ENCODE peak calls at places on chromosomes 2 and 18, in five cellular contexts. One of them, this sample, is unnamed.

GRCh38 chr18:47737198-47737830 is 193.1 kb downstream of the SMAD2 start:
- DNase-seq in AG08396: no peak
- DNase-seq in stimulated activated CD8-positive, alpha-beta memory T cell treated with anti-CD3 and anti-CD28 coated beads, Interleukin-7, amount 100 ng/mL, for 24 hours: no peak
- DNase-seq in activated CD4-positive, alpha-beta T cell treated with anti-CD3 and anti-CD28 coated beads for 4 hours: no peak
- DNase-seq in A549: no peak
- DNase-seq in this sample: no peak

GRCh38 chr18:11392292-11392691 is 217.1 kb upstream of the SLC35G4 start:
- DNase-seq in AG08396: no peak
- DNase-seq in stimulated activated CD8-positive, alpha-beta memory T cell treated with anti-CD3 and anti-CD28 coated beads, Interleukin-7, amount 100 ng/mL, for 24 hours: no peak
- DNase-seq in activated CD4-positive, alpha-beta T cell treated with anti-CD3 and anti-CD28 coated beads for 4 hours: no peak
- DNase-seq in A549: no peak
- DNase-seq in this sample: no peak

GRCh38 chr2:28613181-28613580 is 117.3 kb downstream of the PLB1 start:
- DNase-seq in AG08396: no peak
- DNase-seq in stimulated activated CD8-positive, alpha-beta memory T cell treated with anti-CD3 and anti-CD28 coated beads, Interleukin-7, amount 100 ng/mL, for 24 hours: no peak
- DNase-seq in activated CD4-positive, alpha-beta T cell treated with anti-CD3 and anti-CD28 coated beads for 4 hours: peak
- DNase-seq in A549: no peak
- DNase-seq in this sample: no peak

GRCh38 chr2:72993147-72993546 is 75.8 kb downstream of the EMX1 start:
- DNase-seq in AG08396: peak
- DNase-seq in stimulated activated CD8-positive, alpha-beta memory T cell treated with anti-CD3 and anti-CD28 coated beads, Interleukin-7, amount 100 ng/mL, for 24 hours: no peak
- DNase-seq in activated CD4-positive, alpha-beta T cell treated with anti-CD3 and anti-CD28 coated beads for 4 hours: peak
- DNase-seq in A549: peak
- DNase-seq in this sample: peak

GRCh38 chr18:78621141-78621540 is 358.5 kb upstream of the SALL3 start:
- DNase-seq in AG08396: no peak
- DNase-seq in stimulated activated CD8-positive, alpha-beta memory T cell treated with anti-CD3 and anti-CD28 coated beads, Interleukin-7, amount 100 ng/mL, for 24 hours: no peak
- DNase-seq in activated CD4-positive, alpha-beta T cell treated with anti-CD3 and anti-CD28 coated beads for 4 hours: no peak
- DNase-seq in A549: no peak
- DNase-seq in this sample: no peak

GRCh38 chr2:223459328-223459939 is 142.7 kb downstream of the SCG2 start:
- DNase-seq in AG08396: no peak
- DNase-seq in stimulated activated CD8-positive, alpha-beta memory T cell treated with anti-CD3 and anti-CD28 coated beads, Interleukin-7, amount 100 ng/mL, for 24 hours: no peak
- DNase-seq in activated CD4-positive, alpha-beta T cell treated with anti-CD3 and anti-CD28 coated beads for 4 hours: no peak
- DNase-seq in A549: peak
- DNase-seq in this sample: no peak

GRCh38 chr2:218329826-218330651 is 26.6 kb upstream of the CATIP start:
- DNase-seq in AG08396: no peak
- DNase-seq in stimulated activated CD8-positive, alpha-beta memory T cell treated with anti-CD3 and anti-CD28 coated beads, Interleukin-7, amount 100 ng/mL, for 24 hours: no peak
- DNase-seq in activated CD4-positive, alpha-beta T cell treated with anti-CD3 and anti-CD28 coated beads for 4 hours: no peak
- DNase-seq in A549: no peak
- DNase-seq in this sample: peak

GRCh38 chr2:239943991-239944441 is 81.1 kb downstream of the NDUFA10 start:
- DNase-seq in AG08396: no peak
- DNase-seq in stimulated activated CD8-positive, alpha-beta memory T cell treated with anti-CD3 and anti-CD28 coated beads, Interleukin-7, amount 100 ng/mL, for 24 hours: no peak
- DNase-seq in activated CD4-positive, alpha-beta T cell treated with anti-CD3 and anti-CD28 coated beads for 4 hours: no peak
- DNase-seq in A549: no peak
- DNase-seq in this sample: no peak

GRCh38 chr2:1739961-1740713 is 4.2 kb downstream of the PXDN start:
- DNase-seq in AG08396: no peak
- DNase-seq in stimulated activated CD8-positive, alpha-beta memory T cell treated with anti-CD3 and anti-CD28 coated beads, Interleukin-7, amount 100 ng/mL, for 24 hours: no peak
- DNase-seq in activated CD4-positive, alpha-beta T cell treated with anti-CD3 and anti-CD28 coated beads for 4 hours: no peak
- DNase-seq in A549: no peak
- DNase-seq in this sample: no peak

GRCh38 chr2:237972211-237972610 is 5.4 kb downstream of the UBE2F start:
- DNase-seq in AG08396: no peak
- DNase-seq in stimulated activated CD8-positive, alpha-beta memory T cell treated with anti-CD3 and anti-CD28 coated beads, Interleukin-7, amount 100 ng/mL, for 24 hours: no peak
- DNase-seq in activated CD4-positive, alpha-beta T cell treated with anti-CD3 and anti-CD28 coated beads for 4 hours: no peak
- DNase-seq in A549: no peak
- DNase-seq in this sample: no peak

GRCh38 chr2:156489750-156490466 is 53.7 kb downstream of the GPD2 start:
- DNase-seq in AG08396: no peak
- DNase-seq in stimulated activated CD8-positive, alpha-beta memory T cell treated with anti-CD3 and anti-CD28 coated beads, Interleukin-7, amount 100 ng/mL, for 24 hours: no peak
- DNase-seq in activated CD4-positive, alpha-beta T cell treated with anti-CD3 and anti-CD28 coated beads for 4 hours: no peak
- DNase-seq in A549: no peak
- DNase-seq in this sample: no peak

GRCh38 chr2:54575379-54575888 is 119.3 kb downstream of the SPTBN1 start:
- DNase-seq in AG08396: no peak
- DNase-seq in stimulated activated CD8-positive, alpha-beta memory T cell treated with anti-CD3 and anti-CD28 coated beads, Interleukin-7, amount 100 ng/mL, for 24 hours: no peak
- DNase-seq in activated CD4-positive, alpha-beta T cell treated with anti-CD3 and anti-CD28 coated beads for 4 hours: peak
- DNase-seq in A549: peak
- DNase-seq in this sample: no peak

GRCh38 chr2:15623481-15623796 is 31.8 kb downstream of the DDX1 start:
- DNase-seq in AG08396: no peak
- DNase-seq in stimulated activated CD8-positive, alpha-beta memory T cell treated with anti-CD3 and anti-CD28 coated beads, Interleukin-7, amount 100 ng/mL, for 24 hours: no peak
- DNase-seq in activated CD4-positive, alpha-beta T cell treated with anti-CD3 and anti-CD28 coated beads for 4 hours: no peak
- DNase-seq in A549: no peak
- DNase-seq in this sample: no peak

GRCh38 chr2:160652236-160652635 is 158.6 kb upstream of the RBMS1 start:
- DNase-seq in AG08396: peak
- DNase-seq in stimulated activated CD8-positive, alpha-beta memory T cell treated with anti-CD3 and anti-CD28 coated beads, Interleukin-7, amount 100 ng/mL, for 24 hours: peak
- DNase-seq in activated CD4-positive, alpha-beta T cell treated with anti-CD3 and anti-CD28 coated beads for 4 hours: peak
- DNase-seq in A549: no peak
- DNase-seq in this sample: no peak

GRCh38 chr18:5630766-5631413 is 87.1 kb upstream of the EPB41L3 start:
- DNase-seq in AG08396: no peak
- DNase-seq in stimulated activated CD8-positive, alpha-beta memory T cell treated with anti-CD3 and anti-CD28 coated beads, Interleukin-7, amount 100 ng/mL, for 24 hours: no peak
- DNase-seq in activated CD4-positive, alpha-beta T cell treated with anti-CD3 and anti-CD28 coated beads for 4 hours: no peak
- DNase-seq in A549: no peak
- DNase-seq in this sample: no peak

GRCh38 chr2:9256570-9257043 is 50.0 kb downstream of the ASAP2 start:
- DNase-seq in AG08396: no peak
- DNase-seq in stimulated activated CD8-positive, alpha-beta memory T cell treated with anti-CD3 and anti-CD28 coated beads, Interleukin-7, amount 100 ng/mL, for 24 hours: no peak
- DNase-seq in activated CD4-positive, alpha-beta T cell treated with anti-CD3 and anti-CD28 coated beads for 4 hours: no peak
- DNase-seq in A549: no peak
- DNase-seq in this sample: no peak

This sample was measured in stimulated activated naive B cell treated with anti-CD40 and anti-IgM and Interleukin-4, amounts not matched to agents 10 μg/mL and 1 μg/mL and 100 μg/mL, for 72 hours.